ENCODE peak calls at places on chromosomes 6 and 20, in four cellular contexts. V is mesendoderm, L is H9, B is H1. U is an unnamed sample.

GRCh38 chr6:11747021-11747420 is 31.6 kb downstream of the ADTRP start:
- DNase-seq in B (no peak), V (no peak), L (no peak), U (no peak)

GRCh38 chr20:52975024-52975732 is 3.0 kb downstream of the TSHZ2 start:
- DNase-seq in V (no peak), L (no peak), B (no peak), U (no peak)

GRCh38 chr20:46520976-46521579 is 7.7 kb upstream of the ZNF334 start:
- DNase-seq in L (peak), V (peak), B (peak), U (peak)

GRCh38 chr20:15818651-15819071 is 754.6 kb downstream of the KIF16B start:
- DNase-seq in V (peak), L (no peak), B (no peak), U (no peak)

GRCh38 chr6:148500402-148500801 is 157.8 kb downstream of the SASH1 start:
- DNase-seq in V (no peak), L (no peak), B (no peak), U (no peak)

GRCh38 chr6:129717287-129717686 is 7.3 kb upstream of the ARHGAP18 start:
- DNase-seq in V (no peak), L (no peak), B (no peak), U (peak)

GRCh38 chr20:54218470-54218869 is 10.6 kb downstream of the PFDN4 start:
- DNase-seq in L (no peak), V (no peak), B (no peak), U (no peak)

GRCh38 chr20:15022921-15023320 is 685.5 kb upstream of the FLRT3 start:
- DNase-seq in V (no peak), L (no peak), B (no peak), U (no peak)

GRCh38 chr6:109143191-109143590 is 47.9 kb downstream of the CEP57L1 start:
- DNase-seq in V (no peak), L (no peak), B (no peak), U (peak)

GRCh38 chr20:54025166-54025835 is 45.1 kb downstream of the BCAS1 start:
- DNase-seq in V (peak), L (no peak), B (no peak), U (no peak)

GRCh38 chr6:25640871-25641270 is 11.1 kb upstream of the SCGN start:
- DNase-seq in V (no peak), L (no peak), B (no peak), U (no peak)

GRCh38 chr6:41200296-41200900 is 551 bp downstream of the TREML2 start:
- DNase-seq in B (no peak), V (peak), L (no peak), U (no peak)

GRCh38 chr6:169425628-169426370 is 172.2 kb upstream of the THBS2 start:
- DNase-seq in L (no peak), B (no peak), V (no peak), U (no peak)

GRCh38 chr6:131199568-131200272 is 64.5 kb downstream of the AKAP7 start:
- DNase-seq in L (peak), B (peak), V (peak), U (peak)

GRCh38 chr20:24543741-24544140 is 74.3 kb downstream of the SYNDIG1 start:
- DNase-seq in L (no peak), B (no peak), V (no peak), U (no peak)

GRCh38 chr6:113586966-113587699 is 270.0 kb upstream of the MARCKS start:
- DNase-seq in V (peak), L (peak), B (peak), U (no peak)

GRCh38 chr20:3744806-3745685 is 12.6 kb downstream of the HSPA12B start:
- DNase-seq in B (peak), L (peak), V (peak), U (no peak)

GRCh38 chr6:163490826-163491577 is 76.5 kb downstream of the QKI start:
- DNase-seq in V (no peak), B (no peak), L (no peak), U (peak)

GRCh38 chr6:27383481-27383880 is 5.1 kb upstream of the ZNF391 start:
- DNase-seq in B (no peak), V (no peak), L (no peak), U (no peak)

GRCh38 chr6:99151634-99152344 is 197.7 kb downstream of the FAXC start:
- DNase-seq in L (peak), V (peak), B (peak), U (peak)

GRCh38 chr6:151387175-151387574 is 4.2 kb downstream of the ZBTB2 start:
- DNase-seq in V (no peak), L (no peak), B (no peak), U (no peak)

GRCh38 chr6:89843070-89843469 is 13.4 kb downstream of the CASP8AP2 start:
- DNase-seq in V (no peak), L (no peak), B (no peak), U (peak)

GRCh38 chr6:167932468-167933276 is 64.8 kb upstream of the KIF25 start:
- DNase-seq in L (no peak), B (no peak), V (no peak), U (no peak)

GRCh38 chr6:66086532-66086931 is 379.5 kb upstream of the EYS start:
- DNase-seq in V (no peak), B (no peak), L (no peak), U (no peak)

GRCh38 chr6:41595166-41595565 is 43.1 kb upstream of the MDFI start:
- DNase-seq in B (no peak), V (no peak), L (no peak), U (no peak)

GRCh38 chr20:57688295-57688694 is 21.5 kb downstream of the PMEPA1 start:
- DNase-seq in L (no peak), V (no peak), B (no peak), U (no peak)
- H3K4me2 ChIP-seq in L (no peak), V (no peak), B (no peak), U (no peak)

GRCh38 chr6:36755435-36756348 is 58.1 kb downstream of the RAB44 start:
- DNase-seq in V (no peak), B (no peak), L (no peak), U (peak)
- H4K5ac ChIP-seq in V (no peak), B (no peak), L (no peak), U (no peak)

GRCh38 chr6:5619249-5619648 is 357.9 kb downstream of the FARS2 start:
- DNase-seq in B (no peak), L (no peak), V (no peak), U (no peak)
- H3K4me2 ChIP-seq in B (no peak), L (no peak), V (no peak), U (no peak)

DNA sequence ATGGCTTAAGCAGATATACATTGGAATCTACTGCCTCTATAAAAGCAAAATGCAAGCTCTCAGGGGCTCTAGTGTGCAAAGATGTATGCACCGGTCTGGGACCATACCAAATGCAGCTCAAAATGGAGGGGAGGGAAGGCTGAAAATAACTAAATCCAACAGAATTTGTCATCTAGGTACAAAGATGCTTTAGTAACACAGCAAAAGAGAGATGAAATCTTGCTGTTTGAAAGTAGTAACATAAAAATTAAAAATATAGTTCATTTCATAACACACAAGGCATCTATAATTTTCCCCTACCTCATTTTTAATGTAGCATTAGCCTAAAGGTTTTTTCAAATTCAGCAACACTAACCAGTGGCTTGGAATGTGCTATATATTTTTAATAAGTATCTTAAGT is 76.9 kb downstream of the DTNBP1 start:
- DNase-seq in L (no peak), V (no peak), B (no peak), U (no peak)
- H4K5ac ChIP-seq in L (no peak), V (no peak), B (no peak), U (no peak)

GRCh38 chr6:635233-635632 is 21.7 kb downstream of the HUS1B start:
- DNase-seq in L (no peak), B (no peak), V (no peak), U (no peak)
- H3K4me2 ChIP-seq in L (no peak), B (no peak), V (no peak), U (no peak)

GRCh38 chr20:32494498-32495216 is 90.5 kb downstream of the NOL4L start:
- DNase-seq in V (no peak), L (peak), B (no peak), U (no peak)

GRCh38 chr20:32495949-32496348 is 89.2 kb downstream of the NOL4L start:
- DNase-seq in L (no peak), V (no peak), B (no peak), U (no peak)

GRCh38 chr20:32493356-32493755 is 91.8 kb downstream of the NOL4L start:
- DNase-seq in B (no peak), V (no peak), L (no peak), U (no peak)

GRCh38 chr20:32497589-32498224 is 87.4 kb downstream of the NOL4L start:
- DNase-seq in B (no peak), V (peak), L (peak), U (no peak)

GRCh38 chr20:32495217-32495565 is 89.9 kb downstream of the NOL4L start:
- DNase-seq in B (no peak), V (peak), L (peak), U (no peak)
- H4K5ac ChIP-seq in B (no peak), V (no peak), L (no peak), U (no peak)

GRCh38 chr6:102581378-102582124 is 1188.0 kb downstream of the GRIK2 start:
- DNase-seq in L (no peak), B (no peak), V (no peak), U (no peak)
- H3K4me2 ChIP-seq in L (no peak), B (no peak), V (no peak), U (no peak)

DNA sequence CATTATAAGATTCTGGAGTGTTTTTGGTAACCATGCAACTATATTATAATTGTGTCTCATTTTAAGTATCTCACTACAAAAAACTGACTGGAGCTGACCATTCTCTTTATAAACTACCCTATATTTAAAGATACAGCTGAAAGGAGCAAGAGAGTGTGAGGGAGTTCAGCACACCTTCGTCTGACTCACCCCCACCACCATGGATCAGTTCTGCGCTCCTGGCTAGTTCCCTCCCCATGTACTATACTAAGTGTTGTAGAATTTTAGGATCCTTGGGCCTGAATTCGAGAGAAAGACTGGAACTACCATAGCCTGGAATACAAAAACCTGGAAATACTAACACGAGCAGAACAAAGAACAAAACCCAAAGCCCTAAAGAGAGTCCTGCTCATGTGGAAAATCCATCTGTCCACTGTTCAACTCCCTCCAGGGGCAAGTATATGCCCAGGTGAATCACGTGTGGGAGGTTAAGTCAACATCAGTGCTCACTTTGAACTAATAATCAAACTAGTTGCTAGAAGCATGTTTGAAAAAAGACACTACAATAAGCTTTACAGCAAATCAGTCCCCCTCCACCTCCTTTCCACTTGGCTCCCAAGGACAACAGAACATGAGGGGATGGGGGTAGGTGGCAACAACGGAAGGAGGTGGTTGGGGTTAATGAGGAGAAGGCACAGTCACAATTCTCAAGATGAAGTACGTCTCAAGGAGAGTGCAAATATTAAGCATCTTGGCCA is 46.8 kb downstream of the ELOVL5 start:
- DNase-seq in V (no peak), B (no peak), L (no peak), U (no peak)
- H4K5ac ChIP-seq in V (no peak), B (no peak), L (no peak), U (peak)

GRCh38 chr6:20837189-20837588 is 302.9 kb downstream of the CDKAL1 start:
- DNase-seq in L (no peak), V (no peak), B (no peak), U (no peak)

GRCh38 chr6:20830576-20830975 is 296.3 kb downstream of the CDKAL1 start:
- DNase-seq in V (no peak), B (no peak), L (no peak), U (no peak)

GRCh38 chr6:20835315-20836010 is 301.2 kb downstream of the CDKAL1 start:
- DNase-seq in L (no peak), V (no peak), B (no peak), U (no peak)

GRCh38 chr6:20838113-20838512 is 303.9 kb downstream of the CDKAL1 start:
- DNase-seq in B (no peak), L (no peak), V (no peak), U (no peak)

DNA sequence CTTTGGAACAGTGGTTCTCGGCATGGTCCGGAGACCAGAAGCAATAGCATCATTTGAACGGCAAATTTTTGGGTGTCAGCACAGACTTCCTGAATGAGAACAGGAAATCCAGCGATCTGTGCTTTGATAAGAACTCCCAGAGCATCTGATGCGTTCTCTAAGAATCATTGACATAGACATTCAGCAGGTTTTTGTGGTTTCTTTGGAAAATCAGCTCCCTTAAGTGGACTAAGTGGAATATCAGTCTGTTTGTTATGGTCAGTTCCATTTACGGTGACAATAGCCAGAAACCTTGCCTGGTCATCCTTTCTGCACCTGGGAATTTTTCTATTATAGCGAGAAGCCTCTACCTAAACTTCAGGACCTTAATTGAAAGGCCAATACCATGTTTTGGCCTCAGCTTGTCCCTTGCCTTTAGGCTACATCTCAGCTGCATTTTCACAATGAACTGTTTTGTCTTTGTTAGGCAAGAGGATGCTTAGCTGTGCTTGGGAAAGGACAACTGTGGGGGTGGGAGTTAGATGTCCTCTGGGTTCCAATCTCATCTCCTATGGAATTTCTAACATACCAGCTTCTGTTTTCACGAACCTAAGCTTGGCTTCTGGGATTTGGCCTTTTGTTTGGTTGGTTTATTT is 299.7 kb downstream of the CDKAL1 start:
- DNase-seq in V (peak), L (peak), B (no peak), U (no peak)
- H3K4me2 ChIP-seq in V (no peak), L (no peak), B (no peak), U (no peak)